ENCODE peak calls at places on chromosomes 16 and 17, in seven cellular contexts. X is ELF-1; Z is right lobe of liver; I is NAMALWA; E is Caco-2; H is stimulated activated effector memory CD8-positive, alpha-beta T cell treated with anti-CD3 and anti-CD28 coated beads, Interleukin-12 subunit alpha, Interleukin-12 subunit beta, amount 100 ng/mL, for 72 hours; F is AG09319. T is an unnamed sample.

GRCh38 chr17:79562117-79562805 is 48.6 kb downstream of the RBFOX3 start:
- DNase-seq in X (no peak), E (no peak), I (no peak), F (no peak), H (no peak), Z (no peak), T (no peak)

GRCh38 chr17:72336026-72336803 is 215.4 kb downstream of the SOX9 start:
- DNase-seq in F (no peak), E (no peak), H (no peak), I (no peak), X (no peak), Z (no peak), T (peak)

GRCh38 chr17:74842599-74843351 is 16.9 kb downstream of the GRIN2C start:
- DNase-seq in H (no peak), F (no peak), X (peak), Z (peak), E (no peak), I (no peak), T (peak)

GRCh38 chr17:18038149-18038850 is 668 bp downstream of the ATPAF2 start:
- DNase-seq in F (no peak), I (peak), H (peak), Z (no peak), X (no peak), E (no peak), T (no peak)

GRCh38 chr17:29645516-29646051 is 22.9 kb upstream of the CORO6 start:
- DNase-seq in Z (no peak), I (no peak), E (no peak), X (no peak), H (no peak), F (peak), T (no peak)

GRCh38 chr17:40340880-40341807 is 23.4 kb downstream of the GJD3 start:
- DNase-seq in H (peak), I (peak), F (no peak), E (peak), X (peak), Z (peak), T (no peak)

GRCh38 chr16:88700636-88701482 is 5.3 kb downstream of the RNF166 start:
- DNase-seq in I (peak), X (no peak), E (no peak), H (peak), Z (peak), F (no peak), T (no peak)

GRCh38 chr17:19876524-19877161 is 8.9 kb upstream of the ULK2 start:
- DNase-seq in E (no peak), Z (peak), H (no peak), I (no peak), X (no peak), F (no peak), T (no peak)

GRCh38 chr17:43907425-43907981 is at the start of gene MPP2:
- DNase-seq in Z (no peak), X (peak), E (peak), I (peak), F (no peak), H (peak), T (peak)

GRCh38 chr17:6327007-6327406 is 107.9 kb downstream of the AIPL1 start:
- DNase-seq in I (peak), H (no peak), F (no peak), E (no peak), X (peak), Z (peak), T (no peak)

GRCh38 chr17:37375685-37376084 is at the start of gene C17orf78:
- DNase-seq in E (no peak), I (no peak), X (no peak), Z (no peak), H (no peak), F (no peak), T (no peak)